ENCODE peak calls at places on chromosome 16, in four cellular contexts. W, K, Z and L are unnamed samples.

GRCh38 chr16:50653633-50654524 is 27.2 kb downstream of the SNX20 start:
- DNase-seq in W (no peak), K (no peak), Z (no peak), L (no peak)

GRCh38 chr16:81436381-81436780 is 8.2 kb upstream of the CMIP start:
- DNase-seq in Z (no peak), K (no peak), W (no peak), L (no peak)

GRCh38 chr16:73956592-73957495 is 339.8 kb upstream of the PSMD7 start:
- DNase-seq in Z (no peak), K (no peak), W (peak), L (peak)

GRCh38 chr16:1991135-1991551 is 1.4 kb downstream of the SYNGR3 start:
- DNase-seq in W (no peak), Z (no peak), K (peak), L (no peak)

GRCh38 chr16:12971216-12971615 is 69.8 kb downstream of the SHISA9 start:
- DNase-seq in Z (no peak), W (peak), K (no peak), L (no peak)

GRCh38 chr16:21952040-21952792 is 945 bp upstream of the UQCRC2 start:
- DNase-seq in W (peak), Z (peak), K (peak), L (peak)

GRCh38 chr16:1678500-1679098 is 520 bp downstream of the JPT2 start:
- DNase-seq in K (no peak), W (peak), Z (peak), L (no peak)

GRCh38 chr16:72427786-72428480 is 256.0 kb upstream of the PMFBP1 start:
- DNase-seq in W (no peak), K (no peak), Z (no peak), L (peak)

GRCh38 chr16:2751577-2752034 is 832 bp upstream of the SRRM2 start:
- DNase-seq in W (no peak), Z (no peak), K (peak), L (peak)

GRCh38 chr16:117381-118365 is 20.8 kb downstream of the NPRL3 start:
- DNase-seq in K (peak), W (peak), Z (peak), L (peak)

GRCh38 chr16:588639-588888 is 1.3 kb upstream of the RAB40C start:
- DNase-seq in Z (peak), W (peak), K (peak), L (no peak)

GRCh38 chr16:81526935-81527334 is 82.3 kb downstream of the CMIP start:
- DNase-seq in W (no peak), Z (no peak), K (peak), L (no peak)

GRCh38 chr16:66581246-66581952 is 2.1 kb downstream of the CMTM2 start:
- DNase-seq in W (no peak), Z (no peak), K (no peak), L (no peak)

GRCh38 chr16:13907431-13907830 is 12.5 kb upstream of the ERCC4 start:
- DNase-seq in K (no peak), W (no peak), Z (no peak), L (no peak)

GRCh38 chr16:90077240-90077756 is at the start of gene PRDM7:
- DNase-seq in Z (peak), W (peak), K (peak), L (peak)

GRCh38 chr16:82152641-82153094 is 17.4 kb downstream of the MPHOSPH6 start:
- DNase-seq in K (no peak), W (no peak), Z (no peak), L (no peak)

GRCh38 chr16:16083421-16084156 is 134.2 kb downstream of the ABCC1 start:
- DNase-seq in Z (no peak), W (peak), K (no peak), L (no peak)

GRCh38 chr16:50737420-50737959 is 4.4 kb upstream of the CYLD start:
- DNase-seq in Z (no peak), K (no peak), W (no peak), L (no peak)

GRCh38 chr16:716250-716607 is 1.3 kb downstream of the METRN start:
- DNase-seq in Z (no peak), W (no peak), K (no peak), L (no peak)

GRCh38 chr16:87843678-87844373 is 25.5 kb downstream of the SLC7A5 start:
- DNase-seq in W (no peak), Z (no peak), K (no peak), L (no peak)

GRCh38 chr16:4426021-4426684 is 485 bp downstream of the DNAJA3 start:
- DNase-seq in Z (no peak), W (no peak), K (no peak), L (no peak)

GRCh38 chr16:53449816-53450517 is 15.7 kb downstream of the RBL2 start:
- DNase-seq in Z (no peak), K (no peak), W (no peak), L (no peak)

GRCh38 chr16:68351991-68352431 is 41.2 kb downstream of the PRMT7 start:
- DNase-seq in K (no peak), W (no peak), Z (no peak), L (no peak)